ENCODE peak calls at places on chromosome 21, in five cellular contexts. J is HCEC 1CT; R is activated CD4-positive, alpha-beta T cell treated with anti-CD3 and anti-CD28 coated beads for 36 hours; U is OCI-LY7; W is H54. B is an unnamed sample.

GRCh38 chr21:34801519-34802132 is 132.8 kb downstream of the CLIC6 start:
- DNase-seq in J (no peak), R (no peak), U (peak), W (no peak), B (no peak)

GRCh38 chr21:28516996-28517592 is 475.6 kb downstream of the LTN1 start:
- DNase-seq in J (peak), R (peak), U (peak), W (peak), B (no peak)

GRCh38 chr21:40053007-40053406 is 185.8 kb downstream of the PCP4 start:
- DNase-seq in J (no peak), R (no peak), U (no peak), W (no peak), B (no peak)

GRCh38 chr21:45537111-45537745 is 5.0 kb downstream of the SLC19A1 start:
- DNase-seq in J (no peak), R (no peak), U (no peak), W (no peak), B (no peak)

GRCh38 chr21:43806017-43806710 is 16.8 kb downstream of the RRP1 start:
- DNase-seq in J (no peak), R (no peak), U (peak), W (no peak), B (no peak)

GRCh38 chr21:37767984-37768383 is 148.3 kb downstream of the KCNJ6 start:
- DNase-seq in J (peak), R (no peak), U (no peak), W (no peak), B (no peak)

GRCh38 chr21:41664881-41665765 is 101.7 kb downstream of the RIPK4 start:
- DNase-seq in J (peak), R (no peak), U (no peak), W (peak), B (no peak)

GRCh38 chr21:44391345-44392091 is 38.1 kb downstream of the TRPM2 start:
- DNase-seq in J (no peak), R (no peak), U (peak), W (no peak), B (no peak)

GRCh38 chr21:43188712-43189151 is 19.9 kb downstream of the CRYAA start:
- DNase-seq in J (no peak), R (no peak), U (peak), W (no peak), B (no peak)

GRCh38 chr21:16942703-16943102 is 570.1 kb upstream of the CXADR start:
- DNase-seq in J (no peak), R (no peak), U (no peak), W (no peak), B (no peak)

GRCh38 chr21:46079357-46080170 is 18.3 kb upstream of the COL6A2 start:
- DNase-seq in J (peak), R (no peak), U (no peak), W (no peak), B (no peak)

GRCh38 chr21:14864211-14865021 is 200.4 kb downstream of the NRIP1 start:
- DNase-seq in J (peak), R (peak), U (peak), W (peak), B (no peak)

GRCh38 chr21:44424608-44425306 is 30.6 kb upstream of the LRRC3 start:
- DNase-seq in J (no peak), R (no peak), U (no peak), W (no peak), B (no peak)

GRCh38 chr21:41403331-41403730 is 22.7 kb upstream of the MX1 start:
- DNase-seq in J (no peak), R (no peak), U (no peak), W (no peak), B (no peak)

GRCh38 chr21:31922881-31923280 is 50.1 kb downstream of the HUNK start:
- DNase-seq in J (no peak), R (no peak), U (no peak), W (no peak), B (no peak)

GRCh38 chr21:45979141-45979631 is 2.4 kb upstream of the COL6A1 start:
- DNase-seq in J (no peak), R (peak), U (no peak), W (no peak), B (no peak)

GRCh38 chr21:23743821-23744220 is 1863.5 kb downstream of the MRPL39 start:
- DNase-seq in J (no peak), R (no peak), U (no peak), W (no peak), B (no peak)

GRCh38 chr21:41916888-41917433 is 36.9 kb downstream of the C2CD2 start:
- DNase-seq in J (no peak), R (no peak), U (peak), W (no peak), B (no peak)

GRCh38 chr21:42513985-42514882 is 582 bp downstream of the SLC37A1 start:
- DNase-seq in J (no peak), R (peak), U (peak), W (no peak), B (no peak)

GRCh38 chr21:36745459-36745858 is 46.5 kb downstream of the SIM2 start:
- DNase-seq in J (no peak), R (no peak), U (no peak), W (no peak), B (no peak)

GRCh38 chr21:17708541-17709265 is 96.0 kb upstream of the BTG3 start:
- DNase-seq in J (no peak), R (no peak), U (no peak), W (no peak), B (no peak)

GRCh38 chr21:15183712-15184353 is 119.0 kb upstream of the NRIP1 start:
- DNase-seq in J (no peak), R (no peak), U (no peak), W (no peak), B (no peak)

GRCh38 chr21:29213513-29214385 is 83.3 kb downstream of the MAP3K7CL start:
- DNase-seq in J (no peak), R (no peak), U (no peak), W (no peak), B (no peak)

GRCh38 chr21:40186036-40186435 is 318.8 kb downstream of the PCP4 start:
- DNase-seq in J (no peak), R (no peak), U (no peak), W (no peak), B (no peak)

GRCh38 chr21:25639167-25639921 is at the start of gene JAM2:
- DNase-seq in J (peak), R (peak), U (peak), W (peak), B (no peak)

GRCh38 chr21:36135391-36136094 is 664 bp downstream of the CBR3 start:
- DNase-seq in J (peak), R (peak), U (peak), W (peak), B (no peak)

GRCh38 chr21:34981793-34982192 is 67.3 kb downstream of the RUNX1 start:
- DNase-seq in J (no peak), R (no peak), U (no peak), W (no peak), B (no peak)

GRCh38 chr21:42213082-42213774 is 5.7 kb upstream of the ABCG1 start:
- DNase-seq in J (no peak), R (no peak), U (no peak), W (no peak), B (no peak)

GRCh38 chr21:43597052-43597451 is 62.2 kb downstream of the HSF2BP start:
- DNase-seq in J (peak), R (no peak), U (no peak), W (peak), B (no peak)

GRCh38 chr21:46092026-46092764 is 5.7 kb upstream of the COL6A2 start:
- DNase-seq in J (peak), R (no peak), U (no peak), W (peak), B (no peak)

GRCh38 chr21:39373634-39374033 is 24.7 kb upstream of the HMGN1 start:
- DNase-seq in J (peak), R (no peak), U (peak), W (no peak), B (no peak)

GRCh38 chr21:36902793-36903192 is 63.7 kb downstream of the HLCS start:
- DNase-seq in J (no peak), R (peak), U (no peak), W (no peak), B (no peak)

GRCh38 chr21:29256125-29256895 is 42.4 kb upstream of the BACH1 start:
- DNase-seq in J (no peak), R (no peak), U (no peak), W (no peak), B (no peak)

GRCh38 chr21:32193066-32193465 is 85.8 kb downstream of the MIS18A start:
- DNase-seq in J (no peak), R (no peak), U (no peak), W (no peak), B (no peak)

GRCh38 chr21:14120091-14120734 is 90.5 kb downstream of the LIPI start:
- DNase-seq in J (peak), R (peak), U (peak), W (peak), B (no peak)

GRCh38 chr21:26473471-26473870 is 99.6 kb downstream of the CYYR1 start:
- DNase-seq in J (no peak), R (peak), U (no peak), W (no peak), B (no peak)

B was measured in pulmonary artery endothelial cell.